ENCODE peak calls at places on chromosomes 12 and 14, in six cellular contexts. L is esophagus squamous epithelium, P is transverse colon, T is gastrocnemius medialis, X is GM23248, R is Peyer's patch. U is an unnamed sample.

GRCh38 chr12:42020226-42020625 is 124.4 kb downstream of the GXYLT1 start:
- DNase-seq in L (no peak), P (no peak), T (no peak), X (no peak), R (no peak), U (no peak)

GRCh38 chr12:117563007-117563406 is 201.6 kb upstream of the NOS1 start:
- DNase-seq in L (no peak), P (no peak), T (no peak), X (no peak), R (no peak), U (no peak)

GRCh38 chr12:105459760-105460325 is 129.4 kb downstream of the C12orf75 start:
- DNase-seq in L (no peak), P (no peak), T (no peak), X (no peak), R (no peak), U (no peak)

GRCh38 chr14:55332654-55333570 is 61.7 kb downstream of the FBXO34 start:
- DNase-seq in L (no peak), P (no peak), T (no peak), X (no peak), R (no peak), U (no peak)

GRCh38 chr12:132591107-132591935 is 19.1 kb downstream of the LRCOL1 start:
- DNase-seq in L (no peak), P (no peak), T (no peak), X (no peak), R (no peak), U (no peak)

GRCh38 chr14:36981832-36982528 is 190.4 kb downstream of the SLC25A21 start:
- DNase-seq in L (no peak), P (no peak), T (no peak), X (peak; percentile 85), R (no peak), U (no peak)

GRCh38 chr14:31930493-31931225 is 146.4 kb upstream of the ARHGAP5 start:
- DNase-seq in L (no peak), P (no peak), T (no peak), X (peak; percentile 91), R (no peak), U (no peak)

GRCh38 chr12:1796515-1797010 is 23.8 kb upstream of the LRTM2 start:
- DNase-seq in L (no peak), P (peak; percentile 64), T (no peak), X (peak; percentile 66), R (peak; percentile 77), U (no peak)

GRCh38 chr12:2642176-2642892 is 152.4 kb upstream of the FKBP4 start:
- DNase-seq in L (no peak), P (peak; percentile 7), T (no peak), X (no peak), R (no peak), U (no peak)

GRCh38 chr14:64388533-64389243 is 535 bp downstream of the MTHFD1 start:
- DNase-seq in L (no peak), P (peak; percentile 47), T (no peak), X (peak; percentile 67), R (no peak), U (no peak)

GRCh38 chr14:75205586-75205985 is 29.2 kb upstream of the TMED10 start:
- DNase-seq in L (no peak), P (no peak), T (no peak), X (peak; percentile 81), R (no peak), U (no peak)

GRCh38 chr12:131363841-131364425 is 347.0 kb upstream of the SFSWAP start:
- DNase-seq in L (no peak), P (no peak), T (no peak), X (no peak), R (no peak), U (no peak)

GRCh38 chr12:120350576-120351350 is 18.2 kb downstream of the MSI1 start:
- DNase-seq in L (no peak), P (no peak), T (no peak), X (no peak), R (no peak), U (no peak)

GRCh38 chr12:88562846-88563582 is 17.3 kb downstream of the KITLG start:
- DNase-seq in L (no peak), P (no peak), T (no peak), X (peak; percentile 91), R (no peak), U (no peak)

GRCh38 chr12:88559199-88559598 is 21.1 kb downstream of the KITLG start:
- DNase-seq in L (no peak), P (no peak), T (no peak), X (no peak), R (no peak), U (no peak)

GRCh38 chr12:88562151-88562550 is 18.1 kb downstream of the KITLG start:
- DNase-seq in L (no peak), P (no peak), T (no peak), X (no peak), R (no peak), U (no peak)

GRCh38 chr12:88558341-88558867 is 21.9 kb downstream of the KITLG start:
- DNase-seq in L (no peak), P (no peak), T (no peak), X (no peak), R (no peak), U (no peak)

DNA sequence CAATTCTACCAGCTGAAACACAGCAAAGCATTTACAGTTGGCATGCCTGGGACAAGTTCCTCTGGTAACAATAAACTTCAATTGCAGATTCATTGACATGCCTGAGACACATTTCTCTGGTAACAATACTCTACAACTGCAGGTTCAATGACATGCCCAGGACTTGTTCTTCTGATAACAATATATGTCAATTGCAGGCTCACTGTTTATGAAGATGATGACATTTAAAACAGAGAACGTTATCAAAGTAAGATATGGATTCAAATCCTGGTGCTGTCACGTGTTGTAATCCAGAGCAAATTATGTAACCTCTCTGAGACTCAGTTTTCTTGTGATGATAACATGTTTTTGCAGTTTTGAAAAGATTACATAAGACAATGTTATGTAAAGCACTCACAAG is 20.5 kb downstream of the KITLG start:
- DNase-seq in L (no peak), P (no peak), T (no peak), X (no peak), R (no peak), U (no peak)
- H3K4me1 ChIP-seq in L (no peaks in the 10 kb centered on the region), P (peaks cover 82% of the 10 kb centered on the region), T (no peaks in the 10 kb centered on the region), X (peaks cover 39% of the 10 kb centered on the region), R (no peaks in the 10 kb centered on the region), U (no peaks in the 10 kb centered on the region)

GRCh38 chr14:99192823-99193222 is 79.2 kb downstream of the BCL11B start:
- DNase-seq in L (no peak), P (no peak), T (no peak), X (no peak), R (peak; percentile 24), U (no peak)

GRCh38 chr14:99194736-99195135 is 77.3 kb downstream of the BCL11B start:
- DNase-seq in L (no peak), P (no peak), T (no peak), X (no peak), R (peak; percentile 27), U (no peak)

GRCh38 chr14:99195602-99196309 is 76.2 kb downstream of the BCL11B start:
- DNase-seq in L (no peak), P (no peak), T (no peak), X (peak; percentile 10), R (peak; percentile 51), U (no peak)

GRCh38 chr14:99196310-99196650 is 75.7 kb downstream of the BCL11B start:
- DNase-seq in L (no peak), P (no peak), T (no peak), X (no peak), R (no peak), U (no peak)

DNA sequence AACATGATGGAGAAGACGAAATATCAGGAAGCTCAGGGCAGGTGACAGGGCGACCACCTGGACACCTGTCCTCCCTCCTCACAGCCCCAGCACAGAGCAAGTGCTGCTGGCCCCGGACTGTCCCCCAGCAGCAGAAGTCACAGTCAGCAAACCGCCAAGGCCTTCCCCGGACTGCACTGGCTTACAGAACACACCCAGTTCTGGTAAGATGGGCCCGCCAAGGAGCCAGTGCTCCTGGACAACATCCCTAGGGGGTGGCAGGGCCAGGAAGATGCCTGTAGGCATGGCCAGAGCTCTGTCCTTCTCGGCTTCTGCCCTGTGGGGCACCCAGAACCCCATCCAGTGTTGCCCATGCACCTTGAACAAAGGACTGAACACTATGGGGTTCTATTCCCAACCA is 77.9 kb downstream of the BCL11B start:
- DNase-seq in L (no peak), P (no peak), T (no peak), X (no peak), R (peak; percentile 42), U (no peak)
- H3K4me1 ChIP-seq in L (peaks cover 13% of the 10 kb centered on the region), P (peaks cover 12% of the 10 kb centered on the region), T (no peaks in the 10 kb centered on the region), X (no peaks in the 10 kb centered on the region), R (peaks cover 5% of the 10 kb centered on the region), U (peaks cover 88% of the 10 kb centered on the region)

DNA sequence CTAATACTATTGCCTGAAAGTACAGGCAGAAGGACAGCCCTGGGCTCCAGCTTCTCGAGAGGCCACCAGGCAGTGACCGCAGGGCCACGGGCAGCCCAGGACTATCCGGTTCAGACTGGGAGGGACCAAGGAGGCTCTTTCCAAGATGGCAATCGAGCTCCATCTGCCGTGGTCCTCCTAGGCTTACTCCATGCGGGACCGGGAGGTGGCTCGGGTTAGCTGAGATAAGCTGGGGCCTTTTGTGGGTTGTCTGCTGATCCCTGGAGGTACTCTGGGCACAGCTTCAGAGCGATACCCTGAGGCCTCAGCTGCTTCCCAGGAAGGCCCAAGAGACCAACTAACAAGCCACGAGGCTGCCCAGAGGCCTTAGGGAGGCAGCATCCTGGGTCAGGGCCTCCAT is 33.1 kb downstream of the SNRNP35 start:
- DNase-seq in L (no peak), P (no peak), T (no peak), X (no peak), R (no peak), U (no peak)
- H3K4me1 ChIP-seq in L (no peaks in the 10 kb centered on the region), P (no peaks in the 10 kb centered on the region), T (peaks cover 31% of the 10 kb centered on the region), X (no peaks in the 10 kb centered on the region), R (no peaks in the 10 kb centered on the region), U (no peaks in the 10 kb centered on the region)

GRCh38 chr12:55930771-55931316 is at the start of gene DGKA:
- DNase-seq in L (no peak), P (peak; percentile 73), T (no peak), X (peak; percentile 90), R (peak; percentile 73), U (no peak)

GRCh38 chr12:55933158-55933798 is 2.3 kb downstream of the DGKA start:
- DNase-seq in L (no peak), P (peak; percentile 71), T (no peak), X (peak; percentile 57), R (peak; percentile 66), U (no peak)

GRCh38 chr12:55931317-55931779 is 386 bp downstream of the DGKA start:
- DNase-seq in L (no peak), P (peak; percentile 52), T (no peak), X (peak; percentile 50), R (peak; percentile 69), U (no peak)

GRCh38 chr12:55932546-55932919 is 1.6 kb downstream of the DGKA start:
- DNase-seq in L (no peak), P (peak; percentile 43), T (no peak), X (peak; percentile 46), R (no peak), U (peak; percentile 29)

DNA sequence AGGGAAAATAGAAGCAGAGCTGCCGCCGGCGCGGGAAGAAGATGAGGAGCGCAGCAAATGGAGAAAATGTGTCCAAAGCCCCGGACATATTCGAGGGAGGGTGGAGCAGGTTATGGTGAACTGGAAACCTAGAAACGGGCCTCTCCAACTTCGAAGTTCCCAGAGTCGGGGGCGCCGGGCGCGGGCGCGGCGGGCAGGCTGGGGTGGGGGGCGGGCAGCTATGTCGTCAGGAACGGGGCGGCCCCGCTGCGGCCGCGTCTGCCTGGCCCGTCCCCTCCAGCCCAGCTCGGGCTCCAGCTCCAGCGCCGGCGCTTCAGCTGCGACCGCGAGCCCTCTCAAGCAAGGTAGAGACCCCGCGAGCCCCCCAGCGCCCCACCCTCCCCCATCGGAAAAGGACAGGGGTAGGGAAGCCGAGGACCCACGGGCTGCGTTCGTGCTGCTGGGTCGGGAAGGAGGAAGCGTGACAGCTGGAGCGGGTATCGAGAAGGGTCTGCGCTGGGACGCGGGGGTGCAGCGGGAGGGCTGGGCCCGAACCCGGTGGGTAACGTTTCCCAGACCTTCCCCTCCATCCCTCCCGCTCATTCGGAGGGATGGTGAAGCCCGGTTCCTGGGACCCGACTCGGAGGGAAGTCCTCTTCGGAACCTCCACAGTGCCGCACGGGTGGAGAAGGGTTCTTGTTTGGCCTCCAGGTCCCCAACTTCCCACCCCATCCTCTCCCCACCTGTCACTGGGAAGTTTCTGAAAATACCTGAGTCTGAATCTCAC is 1.0 kb downstream of the DGKA start:
- DNase-seq in L (no peak), P (peak; percentile 70), T (peak; percentile 21), X (peak; percentile 72), R (peak; percentile 80), U (peak; percentile 21)
- H3K4me1 ChIP-seq in L (peaks cover 36% of the 10 kb centered on the region), P (peaks cover 57% of the 10 kb centered on the region), T (peaks cover 31% of the 10 kb centered on the region), X (peaks cover 40% of the 10 kb centered on the region), R (peaks cover 12% of the 10 kb centered on the region), U (peaks cover 43% of the 10 kb centered on the region)